ENCODE peak calls at places on chromosomes 2 and 18, in ten cellular contexts. N is cardiac fibroblast, V is H9, I is astrocyte of the cerebellum, X is endothelial cell, B is cardiac muscle cell, Y is left lung, H is hepatocyte, L is pancreas, Q is lower leg skin. Z is an unnamed sample.

GRCh38 chr2:68412127-68412819 is 47.2 kb downstream of the PLEK start:
- DNase-seq in Q (no peak), X (no peak), Y (no peak), I (no peak), N (no peak), V (no peak), B (no peak), L (no peak), H (no peak), Z (no peak)

GRCh38 chr18:70503060-70503459 is 214.2 kb downstream of the SOCS6 start:
- DNase-seq in N (no peak), B (no peak), X (no peak), H (no peak), V (no peak), Y (no peak), L (no peak), I (no peak), Q (no peak), Z (no peak)

GRCh38 chr2:44651974-44652373 is 289.5 kb upstream of the SIX3 start:
- DNase-seq in L (no peak), Y (no peak), B (no peak), X (no peak), N (no peak), H (no peak), I (no peak), Q (no peak), V (no peak), Z (no peak)

GRCh38 chr2:174059178-174059874 is 94.2 kb upstream of the SP3 start:
- DNase-seq in V (no peak), H (no peak), L (no peak), B (peak), Q (no peak), Y (no peak), X (no peak), N (peak), I (peak), Z (no peak)

GRCh38 chr2:147490612-147491261 is 354.1 kb upstream of the ACVR2A start:
- DNase-seq in Q (no peak), Y (no peak), N (no peak), V (no peak), X (no peak), L (no peak), I (no peak), B (no peak), H (no peak), Z (no peak)

GRCh38 chr2:45329045-45329677 is 281.9 kb downstream of the SRBD1 start:
- DNase-seq in N (peak), Y (no peak), H (peak), L (no peak), V (peak), I (no peak), X (no peak), Q (no peak), B (peak), Z (peak)

GRCh38 chr2:225740086-225740485 is 340.6 kb downstream of the NYAP2 start:
- DNase-seq in Y (no peak), N (no peak), Q (no peak), X (no peak), B (no peak), H (no peak), I (no peak), V (no peak), L (no peak), Z (no peak)

GRCh38 chr2:119485336-119486110 is 38.8 kb downstream of the SCTR start:
- DNase-seq in N (no peak), Y (no peak), H (peak), Q (peak), I (no peak), B (no peak), V (no peak), L (peak), X (no peak), Z (no peak)

GRCh38 chr2:237221443-237221842 is 135.8 kb downstream of the COPS8 start:
- DNase-seq in V (no peak), L (no peak), Q (no peak), I (no peak), H (no peak), B (no peak), Y (no peak), X (no peak), N (no peak), Z (no peak)

GRCh38 chr2:163878718-163879117 is 142.9 kb upstream of the FIGN start:
- DNase-seq in I (no peak), V (peak), X (peak), Y (no peak), B (peak), H (peak), Q (no peak), L (no peak), N (peak), Z (peak)

GRCh38 chr2:88188741-88189140 is 18.6 kb downstream of the THNSL2 start:
- DNase-seq in V (no peak), L (no peak), B (peak), Y (no peak), Q (no peak), I (no peak), N (peak), H (no peak), X (no peak), Z (no peak)

GRCh38 chr2:26993768-26994167 is 23.3 kb downstream of the MAPRE3 start:
- DNase-seq in H (no peak), X (no peak), I (no peak), Y (no peak), B (no peak), Q (no peak), N (no peak), L (no peak), V (no peak), Z (no peak)

GRCh38 chr2:241850544-241851324 is 8.0 kb downstream of the PDCD1 start:
- DNase-seq in B (no peak), Y (no peak), I (no peak), L (no peak), N (no peak), H (no peak), X (no peak), Q (no peak), V (peak), Z (no peak)

GRCh38 chr18:54260376-54261072 is 8.8 kb upstream of the POLI start:
- DNase-seq in H (no peak), Q (no peak), X (no peak), I (no peak), V (no peak), N (peak), Y (no peak), L (no peak), B (peak), Z (no peak)

GRCh38 chr2:15092691-15093090 is 460.2 kb downstream of the LRATD1 start:
- DNase-seq in I (peak), H (no peak), N (no peak), L (no peak), X (no peak), Q (no peak), B (no peak), Y (no peak), V (no peak), Z (no peak)

GRCh38 chr2:6454286-6454990 is 411.3 kb downstream of the CMPK2 start:
- DNase-seq in V (no peak), H (no peak), Y (no peak), X (no peak), B (no peak), Q (no peak), I (no peak), L (no peak), N (no peak), Z (no peak)

GRCh38 chr2:27552941-27553340 is 29.9 kb upstream of the ZNF512 start:
- DNase-seq in H (no peak), Y (no peak), L (no peak), X (no peak), Q (no peak), N (no peak), I (no peak), B (no peak), V (no peak), Z (no peak)

GRCh38 chr2:240603846-240604245 is 17.3 kb downstream of the CAPN10 start:
- DNase-seq in B (no peak), V (no peak), X (no peak), Q (no peak), I (no peak), H (no peak), N (no peak), Y (peak), L (peak), Z (no peak)

GRCh38 chr2:9152975-9153402 is 53.6 kb upstream of the ASAP2 start:
- DNase-seq in Q (no peak), V (no peak), B (peak), H (no peak), Y (no peak), I (no peak), X (no peak), N (no peak), L (no peak), Z (no peak)

GRCh38 chr18:31057917-31058316 is 15.4 kb upstream of the DSC3 start:
- DNase-seq in V (no peak), Y (no peak), L (no peak), H (no peak), I (no peak), B (no peak), N (no peak), Q (no peak), X (no peak), Z (no peak)

GRCh38 chr2:168901013-168901412 is at the start of gene G6PC2:
- DNase-seq in Y (no peak), Q (no peak), H (no peak), V (no peak), I (no peak), N (no peak), B (no peak), X (no peak), L (no peak), Z (no peak)

GRCh38 chr2:159134979-159135378 is 151.5 kb downstream of the WDSUB1 start:
- DNase-seq in I (no peak), Q (no peak), X (no peak), Y (no peak), H (no peak), B (no peak), N (no peak), L (no peak), V (no peak), Z (no peak)

GRCh38 chr2:166017208-166017607 is 63.6 kb upstream of the TTC21B start:
- DNase-seq in Q (no peak), N (peak), V (no peak), Y (no peak), B (no peak), H (no peak), X (no peak), L (no peak), I (no peak), Z (no peak)

GRCh38 chr2:140586379-140586778 is 1544.4 kb downstream of the LRP1B start:
- DNase-seq in L (no peak), Y (no peak), I (no peak), H (peak), X (peak), Q (no peak), V (peak), N (peak), B (peak), Z (peak)

GRCh38 chr2:241951920-241952319 is 82.4 kb downstream of the RTP5 start:
- DNase-seq in L (no peak), Y (no peak), Q (no peak), H (no peak), N (no peak), V (no peak), B (no peak), I (no peak), X (no peak), Z (no peak)

GRCh38 chr2:74915743-74916142 is 42.7 kb upstream of the POLE4 start:
- DNase-seq in Y (no peak), B (peak), Q (no peak), N (peak), V (no peak), I (peak), H (no peak), X (no peak), L (no peak), Z (no peak)

GRCh38 chr2:69827796-69828540 is 1.5 kb upstream of the GMCL1 start:
- DNase-seq in V (no peak), L (no peak), X (no peak), Y (no peak), N (peak), I (no peak), Q (peak), H (no peak), B (peak), Z (peak)

GRCh38 chr2:181258761-181259160 is 198.4 kb upstream of the ITGA4 start:
- DNase-seq in X (no peak), L (no peak), Q (no peak), H (peak), V (no peak), Y (no peak), N (peak), B (peak), I (no peak), Z (peak)

GRCh38 chr2:191404568-191404991 is 159.4 kb downstream of the MYO1B start:
- DNase-seq in H (no peak), Q (no peak), N (peak), L (no peak), V (no peak), I (no peak), Y (no peak), X (no peak), B (peak), Z (no peak)

GRCh38 chr2:169358016-169358415 is 4.3 kb downstream of the LRP2 start:
- DNase-seq in Q (no peak), L (no peak), B (no peak), X (no peak), Y (no peak), I (no peak), H (no peak), N (no peak), V (no peak), Z (no peak)

GRCh38 chr2:151902829-151903228 is 74.6 kb upstream of the ARL5A start:
- DNase-seq in L (no peak), H (no peak), Q (no peak), I (no peak), N (no peak), X (no peak), V (no peak), Y (no peak), B (peak), Z (no peak)

GRCh38 chr2:38532366-38532765 is 70.4 kb downstream of the HNRNPLL start:
- DNase-seq in B (no peak), V (no peak), Q (no peak), I (no peak), N (no peak), H (no peak), Y (no peak), X (no peak), L (no peak), Z (no peak)

GRCh38 chr2:102236132-102236531 is 49.3 kb downstream of the IL1RL2 start:
- DNase-seq in Y (no peak), V (no peak), H (no peak), B (no peak), N (no peak), Q (no peak), X (no peak), L (no peak), I (no peak), Z (no peak)

GRCh38 chr2:42742740-42743666 is 20.9 kb downstream of the OXER1 start:
- DNase-seq in Q (no peak), X (no peak), N (no peak), H (no peak), Y (no peak), I (no peak), V (no peak), B (no peak), L (no peak), Z (no peak)
- TF ChIP-seq CTCF in Q (no peak), X (no peak), N (no peak), H (no peak), Y (no peak), I (no peak), V (peak), B (no peak), L (no peak), Z (no peak)

GRCh38 chr2:85887566-85888019 is 1.2 kb downstream of the ST3GAL5 start:
- DNase-seq in X (peak), L (peak), B (peak), Q (peak), H (peak), N (peak), Y (peak), V (no peak), I (no peak), Z (no peak)
- TF ChIP-seq CTCF in X (no peak), L (no peak), B (peak), Q (no peak), H (peak), N (peak), Y (peak), V (no peak), I (peak), Z (no peak)

GRCh38 chr2:104385743-104386142 is 468.2 kb upstream of the POU3F3 start:
- DNase-seq in I (no peak), H (no peak), V (no peak), Q (no peak), Y (no peak), B (no peak), L (no peak), N (no peak), X (no peak), Z (no peak)
- TF ChIP-seq CTCF in I (no peak), H (no peak), V (no peak), Q (no peak), Y (no peak), B (no peak), L (no peak), N (no peak), X (no peak), Z (no peak)

GRCh38 chr18:48826806-48827205 is 124.0 kb downstream of the SMAD7 start:
- DNase-seq in V (peak), N (no peak), Q (no peak), X (no peak), Y (peak), I (no peak), B (no peak), L (peak), H (no peak), Z (no peak)

GRCh38 chr18:48828201-48828580 is 122.6 kb downstream of the SMAD7 start:
- DNase-seq in Y (no peak), I (no peak), L (peak), V (no peak), N (no peak), Q (no peak), B (no peak), X (no peak), H (no peak), Z (no peak)

GRCh38 chr18:48829443-48830149 is 121.2 kb downstream of the SMAD7 start:
- DNase-seq in I (no peak), H (peak), L (peak), Y (peak), X (no peak), V (peak), Q (no peak), N (no peak), B (no peak), Z (no peak)

GRCh38 chr18:48827321-48828200 is 123.2 kb downstream of the SMAD7 start:
- DNase-seq in V (peak), L (peak), Q (no peak), X (no peak), B (peak), H (peak), N (peak), I (peak), Y (peak), Z (no peak)

DNA sequence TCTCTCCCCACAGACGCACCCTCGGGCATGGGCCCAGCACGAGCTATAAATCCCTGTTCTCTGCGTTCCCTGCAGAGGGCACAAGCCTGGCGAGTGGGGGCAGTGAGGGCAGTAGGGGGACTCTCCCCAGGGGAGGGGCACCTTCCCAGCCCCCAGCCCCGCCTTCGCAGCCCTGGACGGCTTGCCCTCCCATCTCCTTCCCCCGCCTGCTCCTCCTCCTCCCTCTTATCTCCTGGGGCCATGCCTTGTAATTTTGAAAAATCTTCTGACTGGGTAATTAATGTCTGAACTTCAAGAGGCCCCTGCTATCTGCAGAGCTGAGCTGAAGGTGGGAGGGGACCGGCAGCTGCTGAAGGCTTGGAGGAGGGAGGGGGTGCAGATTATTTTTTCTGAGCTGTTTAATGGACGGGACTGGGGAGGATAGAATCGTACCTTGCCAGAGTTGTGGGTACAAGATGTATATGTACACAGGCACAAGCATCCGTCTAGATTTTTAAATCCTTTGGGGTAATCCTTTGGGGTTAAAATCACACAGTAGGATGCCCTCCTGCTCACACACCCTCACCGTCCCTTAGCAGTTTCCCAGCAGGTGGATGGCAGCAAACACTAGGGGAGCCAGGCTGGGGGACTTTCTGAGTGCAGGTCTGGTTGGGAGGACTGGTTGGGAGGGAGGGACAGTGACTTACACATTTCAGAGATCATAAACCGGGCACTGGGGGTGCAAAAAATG is 121.9 kb downstream of the SMAD7 start:
- DNase-seq in L (peak), V (peak), X (no peak), N (no peak), Y (peak), H (peak), Q (no peak), I (no peak), B (no peak), Z (no peak)
- TF ChIP-seq CTCF in L (no peak), V (no peak), X (no peak), N (no peak), Y (no peak), H (peak), Q (no peak), I (no peak), B (no peak), Z (no peak)

Z was measured in Calu3.